ENCODE peak calls at places on chromosomes 12 and 14, in nine cellular contexts. S is ascending aorta, J is HepG2, G is mucosa of descending colon, C is IMR-90, L is neural progenitor cell, X is uterus, H is aorta, D is ovary. P is an unnamed sample. For H3K4me1 and H3K36me3, the result is how much of the 10 kb centered on the place peaks cover.

GRCh38 chr12:93877446-93877845 is 200.3 kb downstream of the CRADD start:
- DNase-seq in S (no peak), J (no peak), G (no peak), C (no peak), L (no peak), X (no peak), H (no peak), D (no peak), P (no peak)

GRCh38 chr12:2853626-2854025 is 3.2 kb downstream of the TEX52 start:
- DNase-seq in S (no peak), J (peak), G (peak), C (peak), L (peak), X (peak), H (peak), D (peak), P (peak)

GRCh38 chr14:33657478-33657877 is 293.4 kb downstream of the EGLN3 start:
- DNase-seq in S (no peak), J (no peak), G (no peak), C (peak), L (no peak), X (no peak), H (no peak), D (no peak), P (no peak)

GRCh38 chr14:69424139-69424923 is 25.8 kb downstream of the SLC39A9 start:
- DNase-seq in S (no peak), J (peak), G (no peak), C (peak), L (no peak), X (no peak), H (no peak), D (no peak), P (no peak)

GRCh38 chr14:76138758-76139723 is 12.7 kb upstream of the GPATCH2L start:
- DNase-seq in S (no peak), J (no peak), G (no peak), C (no peak), L (peak), X (no peak), H (no peak), D (no peak), P (no peak)

GRCh38 chr14:63178912-63179311 is 25.3 kb upstream of the RHOJ start:
- DNase-seq in S (no peak), J (no peak), G (no peak), C (peak), L (no peak), X (no peak), H (no peak), D (no peak), P (no peak)

GRCh38 chr12:71594214-71594948 is 69.3 kb downstream of the ZFC3H1 start:
- DNase-seq in S (no peak), J (peak), G (no peak), C (no peak), L (no peak), X (no peak), H (no peak), D (no peak), P (peak)

GRCh38 chr12:48816148-48816854 is 2.0 kb upstream of the CACNB3 start:
- DNase-seq in S (no peak), J (no peak), G (no peak), C (no peak), L (no peak), X (no peak), H (no peak), D (no peak), P (no peak)

GRCh38 chr14:93430889-93431670 is at the start of gene UNC79:
- DNase-seq in S (no peak), J (no peak), G (no peak), C (no peak), L (peak), X (no peak), H (no peak), D (no peak), P (peak)

GRCh38 chr12:55972906-55973597 is 826 bp upstream of the RAB5B start:
- DNase-seq in S (no peak), J (no peak), G (no peak), C (peak), L (no peak), X (no peak), H (no peak), D (no peak), P (no peak)

GRCh38 chr12:117968826-117969659 is at the start of gene KSR2:
- DNase-seq in S (no peak), J (peak), G (peak), C (no peak), L (peak), X (no peak), H (no peak), D (no peak), P (no peak)

GRCh38 chr14:73723411-73723798 is 9.2 kb upstream of the PNMA1 start:
- DNase-seq in S (no peak), J (no peak), G (no peak), C (peak), L (no peak), X (no peak), H (no peak), D (no peak), P (no peak)

GRCh38 chr14:32249780-32250179 is 46.7 kb upstream of the RNU6-8 start:
- DNase-seq in S (no peak), J (no peak), G (no peak), C (no peak), L (no peak), X (no peak), H (no peak), D (no peak), P (no peak)

GRCh38 chr14:23067847-23068791 is 10.8 kb upstream of the CDH24 start:
- DNase-seq in S (no peak), J (no peak), G (no peak), C (no peak), L (no peak), X (no peak), H (no peak), D (peak), P (no peak)

GRCh38 chr12:15720299-15720698 is 68.9 kb downstream of the EPS8 start:
- DNase-seq in S (no peak), J (no peak), G (no peak), C (peak), L (no peak), X (no peak), H (no peak), D (no peak), P (no peak)

GRCh38 chr12:111066744-111067437 is 146.5 kb upstream of the MYL2 start:
- DNase-seq in S (no peak), J (no peak), G (no peak), C (no peak), L (no peak), X (no peak), H (no peak), D (no peak), P (no peak)

GRCh38 chr14:91108941-91109611 is 4.8 kb upstream of the DGLUCY start:
- DNase-seq in S (no peak), J (no peak), G (peak), C (no peak), L (no peak), X (no peak), H (no peak), D (no peak), P (no peak)

GRCh38 chr12:7483343-7483742 is 20.2 kb downstream of the CD163 start:
- DNase-seq in S (no peak), J (no peak), G (no peak), C (no peak), L (no peak), X (no peak), H (peak), D (no peak), P (no peak)

GRCh38 chr14:89430271-89430620 is 13.2 kb upstream of the FOXN3 start:
- DNase-seq in S (no peak), J (no peak), G (no peak), C (peak), L (no peak), X (no peak), H (no peak), D (no peak), P (no peak)

GRCh38 chr12:94173660-94174265 is 25.4 kb downstream of the PLXNC1 start:
- DNase-seq in S (no peak), J (no peak), G (no peak), C (no peak), L (no peak), X (no peak), H (no peak), D (no peak), P (no peak)

GRCh38 chr12:130689408-130690405 is 26.4 kb downstream of the RIMBP2 start:
- DNase-seq in S (no peak), J (no peak), G (no peak), C (no peak), L (no peak), X (no peak), H (peak), D (no peak), P (no peak)

GRCh38 chr12:91778091-91778819 is 367.4 kb downstream of the BTG1 start:
- DNase-seq in S (no peak), J (no peak), G (no peak), C (peak), L (no peak), X (no peak), H (no peak), D (no peak), P (no peak)

GRCh38 chr12:114400925-114401324 is 5.0 kb downstream of the TBX5 start:
- DNase-seq in S (no peak), J (no peak), G (no peak), C (peak), L (peak), X (no peak), H (no peak), D (no peak), P (no peak)

GRCh38 chr12:10341892-10342509 is 34.3 kb downstream of the KLRD1 start:
- DNase-seq in S (no peak), J (no peak), G (no peak), C (no peak), L (no peak), X (no peak), H (no peak), D (no peak), P (no peak)

GRCh38 chr12:1919284-1919683 is 832 bp upstream of the CACNA2D4 start:
- DNase-seq in S (no peak), J (no peak), G (no peak), C (no peak), L (no peak), X (no peak), H (no peak), D (no peak), P (peak)

GRCh38 chr12:114684870-114685273 is 897 bp upstream of the TBX3 start:
- DNase-seq in S (no peak), J (no peak), G (no peak), C (no peak), L (no peak), X (no peak), H (no peak), D (no peak), P (no peak)

GRCh38 chr14:67480011-67480410 is 8.5 kb downstream of the TMEM229B start:
- DNase-seq in S (no peak), J (no peak), G (no peak), C (no peak), L (no peak), X (no peak), H (no peak), D (no peak), P (peak)

GRCh38 chr14:103690332-103690731 is 24.9 kb downstream of the XRCC3 start:
- DNase-seq in S (no peak), J (no peak), G (no peak), C (no peak), L (no peak), X (no peak), H (peak), D (peak), P (no peak)

GRCh38 chr14:103693514-103693913 is 21.7 kb downstream of the XRCC3 start:
- DNase-seq in S (no peak), J (no peak), G (peak), C (no peak), L (no peak), X (no peak), H (peak), D (peak), P (no peak)

GRCh38 chr14:103692871-103693270 is 22.4 kb downstream of the XRCC3 start:
- DNase-seq in S (no peak), J (no peak), G (no peak), C (no peak), L (no peak), X (no peak), H (peak), D (peak), P (no peak)

GRCh38 chr14:103694572-103695026 is 20.7 kb downstream of the XRCC3 start:
- DNase-seq in S (no peak), J (no peak), G (no peak), C (no peak), L (no peak), X (no peak), H (peak), D (peak), P (no peak)

GRCh38 chr14:103692159-103692558 is 23.1 kb downstream of the XRCC3 start:
- DNase-seq in S (no peak), J (no peak), G (no peak), C (no peak), L (no peak), X (no peak), H (peak), D (peak), P (no peak)
- H3K4me1 ChIP-seq in S (under half), J (under half), G (under half), C (under half), L (under half), X (under half), H (under half), D (under half), P (under half)

DNA sequence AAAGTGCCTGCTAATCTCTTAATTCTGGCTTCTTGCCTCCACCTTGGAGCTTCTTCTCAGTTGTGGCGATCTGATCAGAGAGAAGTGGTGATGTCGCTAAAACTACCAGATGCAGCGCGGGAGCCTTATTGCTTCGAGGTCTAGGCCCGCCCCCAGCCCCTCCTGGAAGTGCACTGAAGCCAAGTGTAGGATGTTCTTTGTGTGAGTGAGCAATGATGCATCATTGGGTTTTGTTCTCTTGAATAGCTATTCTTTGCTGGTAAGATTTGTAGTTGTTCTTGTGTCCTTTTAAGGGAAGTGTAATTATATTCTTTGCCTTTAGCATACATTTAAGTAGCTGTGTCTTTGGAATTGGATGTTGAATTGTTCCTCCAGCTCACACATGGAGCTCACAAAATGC is 35.8 kb downstream of the MTHFD1 start:
- DNase-seq in S (no peak), J (no peak), G (no peak), C (peak), L (no peak), X (no peak), H (no peak), D (no peak), P (no peak)
- H3K36me3 ChIP-seq in S (under half), J (under half), G (under half), C (under half), L (under half), X (under half), H (under half), D (under half), P (half or more)

DNA sequence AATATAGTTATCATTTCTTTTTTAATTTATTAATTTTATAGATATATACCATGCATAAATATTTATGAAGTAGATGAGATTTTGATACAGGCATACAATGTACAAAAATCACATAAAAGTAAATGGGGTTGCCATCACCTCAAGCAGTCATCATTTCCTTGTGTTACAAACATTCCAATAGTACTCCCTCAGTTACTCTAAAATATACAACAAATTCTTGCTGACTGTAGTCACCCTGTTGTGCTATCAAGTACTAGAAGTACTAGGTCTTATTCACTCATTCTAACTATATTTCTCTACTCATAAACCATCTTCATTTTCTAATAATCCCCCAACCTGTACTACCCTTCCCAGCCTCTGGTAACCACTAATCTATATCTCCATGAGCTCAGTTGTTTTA is 432.6 kb upstream of the SYT1 start:
- DNase-seq in S (no peak), J (no peak), G (no peak), C (peak), L (no peak), X (no peak), H (no peak), D (no peak), P (no peak)
- H3K4me1 ChIP-seq in S (under half), J (under half), G (under half), C (under half), L (under half), X (under half), H (under half), D (under half), P (under half)

GRCh38 chr12:51247523-51248206 is 9.0 kb downstream of the DAZAP2 start:
- DNase-seq in S (no peak), J (no peak), G (no peak), C (no peak), L (no peak), X (no peak), H (no peak), D (no peak), P (no peak)

GRCh38 chr12:51254592-51254991 is 15.6 kb downstream of the SMAGP start:
- DNase-seq in S (no peak), J (no peak), G (no peak), C (no peak), L (no peak), X (no peak), H (peak), D (no peak), P (no peak)

GRCh38 chr12:51253276-51253675 is 14.7 kb downstream of the DAZAP2 start:
- DNase-seq in S (no peak), J (no peak), G (no peak), C (no peak), L (no peak), X (no peak), H (no peak), D (no peak), P (no peak)
- H3K36me3 ChIP-seq in S (under half), J (under half), G (under half), C (under half), L (under half), X (under half), H (under half), D (under half), P (under half)

GRCh38 chr12:14561677-14562076 is 6.0 kb downstream of the PLBD1 start:
- DNase-seq in S (no peak), J (no peak), G (no peak), C (no peak), L (no peak), X (no peak), H (no peak), D (no peak), P (no peak)

GRCh38 chr12:14554281-14555008 is 13.2 kb downstream of the PLBD1 start:
- DNase-seq in S (peak), J (no peak), G (peak), C (no peak), L (no peak), X (peak), H (peak), D (no peak), P (peak)

GRCh38 chr12:14558377-14559051 is 9.2 kb downstream of the PLBD1 start:
- DNase-seq in S (no peak), J (no peak), G (no peak), C (no peak), L (no peak), X (no peak), H (no peak), D (no peak), P (no peak)

GRCh38 chr12:14560904-14561574 is 6.6 kb downstream of the PLBD1 start:
- DNase-seq in S (no peak), J (no peak), G (no peak), C (no peak), L (no peak), X (no peak), H (no peak), D (no peak), P (no peak)

DNA sequence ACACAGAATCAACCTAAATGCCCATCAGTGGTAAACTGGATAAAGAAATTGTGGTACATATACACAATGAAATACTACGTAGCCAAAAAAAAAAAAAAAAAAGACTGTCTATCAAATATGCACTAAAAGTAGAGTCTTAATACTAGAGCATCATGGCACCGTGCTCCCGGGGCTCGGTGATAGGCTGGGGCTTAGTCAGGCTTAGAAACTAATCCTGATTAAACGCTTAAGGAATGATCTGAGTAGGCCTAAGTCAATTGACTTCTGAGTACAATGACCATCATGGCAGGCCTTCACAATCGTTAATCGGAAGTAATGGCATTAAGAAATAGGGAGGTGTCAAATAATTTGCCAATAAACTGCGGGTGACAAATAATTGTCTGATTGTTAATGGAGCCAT is 9.7 kb downstream of the PLBD1 start:
- DNase-seq in S (no peak), J (no peak), G (no peak), C (no peak), L (no peak), X (no peak), H (no peak), D (no peak), P (no peak)
- H3K4me1 ChIP-seq in S (under half), J (under half), G (under half), C (under half), L (under half), X (under half), H (under half), D (under half), P (under half)

GRCh38 chr12:120101617-120102016 is 14.9 kb downstream of the RAB35 start:
- DNase-seq in S (no peak), J (no peak), G (no peak), C (no peak), L (no peak), X (no peak), H (no peak), D (no peak), P (no peak)

GRCh38 chr12:120100630-120101029 is 15.9 kb downstream of the RAB35 start:
- DNase-seq in S (peak), J (no peak), G (no peak), C (peak), L (no peak), X (peak), H (peak), D (peak), P (no peak)

GRCh38 chr12:120098756-120099470 is 17.6 kb downstream of the RAB35 start:
- DNase-seq in S (no peak), J (no peak), G (no peak), C (no peak), L (no peak), X (no peak), H (no peak), D (no peak), P (no peak)

GRCh38 chr12:120101182-120101581 is 15.4 kb downstream of the RAB35 start:
- DNase-seq in S (no peak), J (no peak), G (no peak), C (no peak), L (no peak), X (peak), H (no peak), D (peak), P (no peak)

DNA sequence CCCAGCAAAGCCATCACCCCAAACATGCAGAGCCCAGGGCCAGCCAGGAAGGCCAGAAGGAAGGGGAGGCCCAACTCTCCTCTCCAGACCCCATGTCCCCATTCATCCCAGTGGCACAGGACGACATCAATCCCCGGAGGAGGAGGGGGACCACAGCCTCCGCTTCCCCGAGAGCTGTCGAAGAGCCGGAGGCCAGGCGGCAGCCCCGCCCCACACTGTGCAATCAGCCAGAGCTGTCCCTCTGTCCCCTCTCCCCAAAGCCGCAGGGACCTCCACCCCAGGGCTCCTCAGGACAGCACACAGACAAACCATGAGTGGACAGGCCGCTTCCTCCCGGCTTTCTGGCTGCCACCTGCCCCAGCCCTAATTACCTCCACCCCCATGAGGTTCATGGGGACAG is 16.8 kb downstream of the RAB35 start:
- DNase-seq in S (no peak), J (no peak), G (no peak), C (no peak), L (no peak), X (no peak), H (no peak), D (no peak), P (no peak)
- H3K36me3 ChIP-seq in S (under half), J (under half), G (under half), C (half or more), L (under half), X (under half), H (under half), D (under half), P (under half)

DNA sequence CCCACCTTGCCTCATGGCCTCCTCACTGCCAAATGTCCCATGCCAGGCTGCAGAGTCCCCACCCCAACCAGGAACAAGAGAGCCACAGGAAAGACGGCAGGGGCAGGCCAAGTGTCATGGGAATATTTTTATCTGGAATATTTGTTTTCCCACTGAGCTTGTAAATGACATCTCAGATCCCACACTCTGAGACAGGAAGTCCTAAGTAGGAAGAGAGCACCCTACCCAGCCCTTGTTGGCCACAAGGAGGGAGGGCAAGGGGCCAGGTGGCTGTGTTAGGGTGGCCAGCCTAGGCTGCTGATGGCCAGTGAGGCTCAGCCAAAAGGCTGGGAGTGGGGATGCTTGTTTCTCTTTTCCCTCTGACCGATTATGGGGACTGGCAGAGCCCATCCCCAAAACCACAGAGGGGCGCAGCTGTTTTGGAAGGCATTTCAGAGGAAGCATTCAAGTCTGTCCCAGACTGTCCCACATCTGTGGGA is 7.7 kb upstream of the MEG3 start:
- DNase-seq in S (no peak), J (peak), G (no peak), C (no peak), L (no peak), X (no peak), H (peak), D (no peak), P (peak)
- H3K4me1 ChIP-seq in S (under half), J (half or more), G (under half), C (under half), L (under half), X (under half), H (under half), D (under half), P (under half)